ENCODE peak calls at places on chromosomes 3 and 15, in four cellular contexts. F, I, A and Q are unnamed samples.

GRCh38 chr3:45106874-45107273 is 39.3 kb downstream of the CDCP1 start:
- DNase-seq in A (no peak), F (no peak), I (no peak), Q (no peak)

GRCh38 chr3:27943106-27943505 is 221.0 kb upstream of the EOMES start:
- DNase-seq in I (no peak), F (no peak), A (peak), Q (no peak)

GRCh38 chr3:114143817-114144216 is 35.0 kb downstream of the DRD3 start:
- DNase-seq in A (no peak), F (no peak), I (no peak), Q (no peak)

GRCh38 chr15:89486726-89487050 is 9.7 kb downstream of the RHCG start:
- DNase-seq in A (peak), F (no peak), I (peak), Q (peak)

GRCh38 chr15:100914876-100915275 is 4.3 kb upstream of the LRRK1 start:
- DNase-seq in I (no peak), A (peak), F (no peak), Q (no peak)

GRCh38 chr15:100918690-100919480 is at the start of gene LRRK1:
- DNase-seq in A (peak), F (no peak), I (peak), Q (peak)

GRCh38 chr3:54193093-54193492 is 70.7 kb downstream of the CACNA2D3 start:
- DNase-seq in F (no peak), A (no peak), I (no peak), Q (no peak)

GRCh38 chr15:79307251-79307650 is 3.7 kb upstream of the TMED3 start:
- DNase-seq in F (no peak), A (no peak), I (no peak), Q (no peak)

GRCh38 chr3:195102609-195103467 is 168.1 kb downstream of the XXYLT1 start:
- DNase-seq in F (no peak), A (no peak), I (no peak), Q (no peak)

GRCh38 chr3:58665410-58665809 is 1.2 kb downstream of the FAM3D start:
- DNase-seq in A (no peak), F (no peak), I (no peak), Q (no peak)

GRCh38 chr3:72438072-72438471 is 410.2 kb downstream of the SHQ1 start:
- DNase-seq in F (no peak), A (no peak), I (no peak), Q (no peak)

GRCh38 chr3:44058022-44058867 is 183.4 kb upstream of the TOPAZ1 start:
- DNase-seq in A (no peak), I (no peak), F (peak), Q (no peak)

GRCh38 chr3:65265942-65266341 is 578.1 kb upstream of the ADAMTS9 start:
- DNase-seq in F (no peak), I (no peak), A (no peak), Q (no peak)

GRCh38 chr15:74406992-74407705 is 26.6 kb downstream of the SEMA7A start:
- DNase-seq in A (no peak), F (no peak), I (no peak), Q (no peak)

GRCh38 chr3:112667599-112667998 is 26.7 kb upstream of the CCDC80 start:
- DNase-seq in A (no peak), I (no peak), F (no peak), Q (no peak)

GRCh38 chr3:48960841-48961413 is 29.1 kb upstream of the P4HTM start:
- DNase-seq in A (no peak), F (peak), I (no peak), Q (no peak)

GRCh38 chr3:46490338-46491084 is 7.3 kb upstream of the RTP3 start:
- DNase-seq in I (no peak), F (no peak), A (peak), Q (no peak)

GRCh38 chr3:101780661-101781060 is 1.6 kb downstream of the NXPE3 start:
- DNase-seq in A (no peak), F (no peak), I (peak), Q (no peak)

GRCh38 chr3:154310840-154311239 is 13.4 kb downstream of the DHX36 start:
- DNase-seq in I (no peak), F (no peak), A (no peak), Q (no peak)

GRCh38 chr3:43185656-43186375 is 79.9 kb upstream of the POMGNT2 start:
- DNase-seq in F (no peak), A (no peak), I (no peak), Q (no peak)

GRCh38 chr15:92097473-92098178 is 244.1 kb downstream of the SLCO3A1 start:
- DNase-seq in A (peak), I (peak), F (peak), Q (peak)

GRCh38 chr3:112303811-112304325 is 9.9 kb upstream of the SLC9C1 start:
- DNase-seq in F (no peak), A (peak), I (no peak), Q (no peak)

GRCh38 chr3:40930131-40930538 is 269.2 kb upstream of the CTNNB1 start:
- DNase-seq in F (no peak), I (no peak), A (no peak), Q (no peak)

GRCh38 chr15:92009162-92009561 is 155.7 kb downstream of the SLCO3A1 start:
- DNase-seq in A (no peak), I (no peak), F (no peak), Q (no peak)

GRCh38 chr3:69761896-69762789 is 22.9 kb downstream of the MITF start:
- DNase-seq in I (no peak), F (no peak), A (no peak), Q (no peak)

GRCh38 chr3:129051776-129052400 is 8.7 kb upstream of the GP9 start:
- DNase-seq in F (no peak), I (no peak), A (no peak), Q (no peak)

GRCh38 chr15:33064878-33065277 is 129.6 kb downstream of the FMN1 start:
- DNase-seq in F (no peak), A (no peak), I (no peak), Q (no peak)

GRCh38 chr3:32226875-32227500 is 11.5 kb upstream of the CMTM8 start:
- DNase-seq in F (no peak), A (no peak), I (no peak), Q (no peak)

DNA sequence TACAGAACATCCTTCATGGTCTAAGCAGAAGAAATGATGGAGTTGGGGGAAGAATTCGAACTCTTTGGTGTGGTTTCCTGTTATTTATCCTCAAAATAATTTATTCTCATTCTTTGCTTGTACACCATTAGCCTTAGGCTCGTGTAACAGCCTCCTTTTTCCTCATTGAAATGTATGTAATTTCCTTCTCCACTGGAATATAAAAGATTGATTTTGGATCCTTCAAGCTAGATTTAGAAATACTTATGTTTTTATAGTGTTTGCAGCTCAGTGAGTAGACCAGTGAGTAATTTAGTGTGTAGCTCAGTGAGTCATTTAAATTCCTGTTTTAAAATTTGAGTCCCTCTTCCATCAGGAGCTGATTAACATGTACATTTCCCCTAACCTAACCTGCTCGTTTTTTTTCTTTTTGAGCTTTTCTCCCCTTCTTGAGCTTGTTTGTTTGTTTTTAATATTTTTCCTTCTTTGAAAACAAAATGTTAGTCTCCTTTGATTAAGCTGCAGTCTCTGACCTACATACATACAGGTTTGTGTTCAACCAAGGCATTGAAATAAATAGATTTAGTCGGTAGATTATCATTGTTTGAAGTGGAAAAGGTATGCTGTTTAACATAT is 5.6 kb downstream of the USP3 start:
- DNase-seq in F (no peak), A (no peak), I (no peak), Q (no peak)
- H3K4me3 ChIP-seq in F (peak), A (no peak), I (no peak), Q (no peak)

GRCh38 chr3:188077160-188077812 is 76.7 kb upstream of the LPP start:
- DNase-seq in F (no peak), A (no peak), I (no peak), Q (no peak)
- TF ChIP-seq GABPA in F (no peak), A (no peak), I (no peak), Q (no peak)

DNA sequence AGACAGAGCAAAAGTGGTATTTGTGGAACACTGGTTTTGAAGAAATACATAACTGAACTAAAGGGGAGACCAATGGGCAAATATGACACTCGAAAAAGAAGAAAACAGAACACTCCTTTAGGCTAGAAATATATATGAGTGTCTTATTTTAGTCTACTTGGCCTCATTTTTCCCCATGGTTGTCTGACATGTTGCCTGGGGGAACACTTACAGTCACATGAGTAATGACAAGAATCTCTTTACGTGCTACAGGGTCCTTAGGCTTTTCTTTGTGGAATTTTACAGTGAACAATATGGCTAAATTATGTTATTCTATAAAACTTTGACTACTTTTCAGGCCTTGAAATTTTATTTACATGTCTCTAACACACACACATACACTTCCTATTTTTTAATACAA is 17.6 kb downstream of the METTL6 start:
- DNase-seq in A (no peak), I (no peak), F (no peak), Q (no peak)
- H3K27ac ChIP-seq in A (no peak), I (no peak), F (no peak), Q (no peak)

GRCh38 chr3:185517387-185517786 is 18.6 kb upstream of the TMEM41A start:
- DNase-seq in F (no peak), A (no peak), I (no peak), Q (no peak)
- H3K4me3 ChIP-seq in F (no peak), A (no peak), I (no peak), Q (no peak)

GRCh38 chr3:159131376-159131775 is 329.5 kb downstream of the MFSD1 start:
- DNase-seq in I (no peak), F (no peak), A (no peak), Q (no peak)
- TF ChIP-seq GABPA in I (no peak), F (no peak), A (no peak), Q (no peak)

GRCh38 chr3:51994530-51994929 is 1.2 kb downstream of the RPL29 start:
- DNase-seq in F (no peak), I (no peak), A (no peak), Q (no peak)
- H3K27ac ChIP-seq in F (peak), I (peak), A (peak), Q (peak)

DNA sequence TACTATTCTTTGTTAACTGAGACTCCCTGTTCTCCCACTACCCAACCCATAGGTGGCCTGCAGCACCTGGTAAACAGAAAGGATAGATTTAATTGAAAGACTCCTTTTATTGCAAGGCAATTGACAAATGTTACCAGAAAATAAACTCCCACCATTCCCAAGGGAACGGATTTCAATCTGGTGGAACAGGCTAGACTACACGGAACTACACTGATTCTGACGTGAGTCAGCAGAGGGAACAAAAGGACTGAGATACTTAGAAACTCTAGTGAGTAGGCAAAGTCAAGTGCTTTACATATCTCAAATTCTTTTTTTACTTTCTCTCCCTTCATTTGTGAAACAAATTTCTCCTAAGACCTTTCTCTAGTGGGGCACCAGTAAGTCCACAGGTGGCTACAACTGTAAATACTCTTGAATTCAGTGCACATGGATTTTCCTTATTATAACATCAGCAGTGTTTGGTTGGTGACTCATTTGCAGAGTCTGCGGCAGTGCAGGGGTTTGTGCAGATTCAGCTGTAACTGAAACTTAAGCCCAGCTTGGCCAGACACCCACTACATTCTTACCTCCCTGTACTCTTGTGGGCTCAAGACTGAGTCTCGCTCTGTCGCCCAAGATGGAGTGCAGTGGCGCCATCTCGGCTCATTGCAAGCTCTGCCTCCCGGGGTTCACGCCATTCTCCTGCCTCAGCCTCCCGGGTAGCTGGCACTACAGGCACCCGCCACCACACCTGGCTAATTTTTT is 34.3 kb upstream of the PLSCR2 start:
- DNase-seq in F (peak), A (no peak), I (no peak), Q (no peak)
- H3K4me3 ChIP-seq in F (no peak), A (no peak), I (no peak), Q (no peak)

GRCh38 chr3:50192689-50193141 is 1.3 kb downstream of the GNAT1 start:
- DNase-seq in A (peak), F (peak), I (peak), Q (no peak)
- TF ChIP-seq GABPA in A (no peak), F (no peak), I (no peak), Q (no peak)

GRCh38 chr15:39785139-39785538 is 2.5 kb upstream of the FSIP1 start:
- DNase-seq in F (no peak), A (no peak), I (no peak), Q (no peak)
- H3K27ac ChIP-seq in F (no peak), A (no peak), I (no peak), Q (no peak)

DNA sequence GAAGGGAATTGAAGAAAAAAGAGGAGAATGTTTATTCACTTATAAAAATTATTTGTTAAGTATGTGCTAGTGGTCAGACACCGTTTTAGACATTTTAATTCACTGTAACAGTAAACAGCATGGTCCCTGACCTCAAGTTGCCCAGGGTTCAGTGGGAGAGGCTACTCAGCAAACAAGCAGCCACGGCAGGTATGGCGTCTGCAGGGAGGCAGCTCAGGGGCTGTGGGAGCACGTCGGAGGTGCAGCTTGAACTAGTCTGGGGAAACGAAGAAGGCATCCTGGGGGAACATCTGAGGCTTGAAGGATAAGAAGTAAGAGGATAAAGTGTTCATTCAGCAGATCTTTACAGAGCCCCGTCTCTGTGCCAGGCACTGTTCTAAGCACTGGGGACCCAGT is 66.0 kb downstream of the CRTC3 start:
- DNase-seq in I (no peak), F (no peak), A (no peak), Q (no peak)
- H3K4me3 ChIP-seq in I (no peak), F (peak), A (no peak), Q (no peak)